ENCODE peak calls at places on chromosomes 7 and 10, in ten cellular contexts. One of them, this sample, is unnamed. For H3K4me1 and H3K27me3, the result is how much of the 10 kb centered on the place peaks cover.

GRCh38 chr7:100662377-100662776 is 6.1 kb upstream of the ACTL6B start:
- DNase-seq in sigmoid colon: no peak
- DNase-seq in suprapubic skin: no peak
- DNase-seq in CD8-positive, alpha-beta T cell: no peak
- DNase-seq in body of pancreas: peak
- DNase-seq in iPS DF 6.9: no peak
- DNase-seq in foreskin keratinocyte: no peak
- DNase-seq in GM23338: no peak
- DNase-seq in HCT116: no peak
- DNase-seq in tibial nerve: no peak
- DNase-seq in this sample: no peak

GRCh38 chr10:88270061-88270808 is 312.9 kb downstream of the RNLS start:
- DNase-seq in GM23338: no peak
- DNase-seq in CD8-positive, alpha-beta T cell: no peak
- DNase-seq in sigmoid colon: no peak
- DNase-seq in tibial nerve: no peak
- DNase-seq in foreskin keratinocyte: no peak
- DNase-seq in body of pancreas: no peak
- DNase-seq in suprapubic skin: no peak
- DNase-seq in HCT116: no peak
- DNase-seq in iPS DF 6.9: no peak
- DNase-seq in this sample: no peak

GRCh38 chr7:82442492-82443043 is 1.0 kb downstream of the CACNA2D1 start:
- DNase-seq in body of pancreas: no peak
- DNase-seq in sigmoid colon: peak
- DNase-seq in suprapubic skin: no peak
- DNase-seq in tibial nerve: no peak
- DNase-seq in foreskin keratinocyte: peak
- DNase-seq in CD8-positive, alpha-beta T cell: no peak
- DNase-seq in HCT116: no peak
- DNase-seq in iPS DF 6.9: no peak
- DNase-seq in GM23338: peak
- DNase-seq in this sample: no peak

GRCh38 chr10:27041196-27041595 is 59.1 kb downstream of the ANKRD26 start:
- DNase-seq in HCT116: no peak
- DNase-seq in suprapubic skin: no peak
- DNase-seq in tibial nerve: no peak
- DNase-seq in iPS DF 6.9: no peak
- DNase-seq in foreskin keratinocyte: no peak
- DNase-seq in sigmoid colon: no peak
- DNase-seq in CD8-positive, alpha-beta T cell: no peak
- DNase-seq in GM23338: no peak
- DNase-seq in body of pancreas: no peak
- DNase-seq in this sample: no peak

GRCh38 chr10:30984563-30985328 is 46.9 kb downstream of the ZNF438 start:
- DNase-seq in iPS DF 6.9: no peak
- DNase-seq in GM23338: no peak
- DNase-seq in suprapubic skin: no peak
- DNase-seq in body of pancreas: no peak
- DNase-seq in tibial nerve: no peak
- DNase-seq in HCT116: no peak
- DNase-seq in sigmoid colon: no peak
- DNase-seq in foreskin keratinocyte: peak
- DNase-seq in CD8-positive, alpha-beta T cell: no peak
- DNase-seq in this sample: no peak

GRCh38 chr7:111486472-111487142 is 75.7 kb downstream of the IMMP2L start:
- DNase-seq in body of pancreas: peak
- DNase-seq in iPS DF 6.9: peak
- DNase-seq in sigmoid colon: no peak
- DNase-seq in suprapubic skin: no peak
- DNase-seq in foreskin keratinocyte: peak
- DNase-seq in HCT116: peak
- DNase-seq in GM23338: peak
- DNase-seq in tibial nerve: no peak
- DNase-seq in CD8-positive, alpha-beta T cell: no peak
- DNase-seq in this sample: no peak

GRCh38 chr10:126097558-126098215 is 201.3 kb downstream of the FANK1 start:
- DNase-seq in CD8-positive, alpha-beta T cell: no peak
- DNase-seq in suprapubic skin: no peak
- DNase-seq in foreskin keratinocyte: no peak
- DNase-seq in tibial nerve: no peak
- DNase-seq in HCT116: no peak
- DNase-seq in sigmoid colon: no peak
- DNase-seq in body of pancreas: no peak
- DNase-seq in GM23338: peak
- DNase-seq in iPS DF 6.9: no peak
- DNase-seq in this sample: no peak

GRCh38 chr10:1253476-1254353 is 197.5 kb downstream of the WDR37 start:
- DNase-seq in foreskin keratinocyte: no peak
- DNase-seq in tibial nerve: no peak
- DNase-seq in body of pancreas: no peak
- DNase-seq in iPS DF 6.9: no peak
- DNase-seq in HCT116: no peak
- DNase-seq in suprapubic skin: no peak
- DNase-seq in CD8-positive, alpha-beta T cell: no peak
- DNase-seq in GM23338: no peak
- DNase-seq in sigmoid colon: no peak
- DNase-seq in this sample: no peak

GRCh38 chr10:14691359-14691758 is 83.3 kb downstream of the FAM107B start:
- DNase-seq in body of pancreas: no peak
- DNase-seq in suprapubic skin: no peak
- DNase-seq in foreskin keratinocyte: no peak
- DNase-seq in sigmoid colon: no peak
- DNase-seq in iPS DF 6.9: no peak
- DNase-seq in CD8-positive, alpha-beta T cell: no peak
- DNase-seq in tibial nerve: no peak
- DNase-seq in GM23338: no peak
- DNase-seq in HCT116: no peak
- DNase-seq in this sample: no peak

GRCh38 chr7:47647213-47647985 is 65.5 kb upstream of the TNS3 start:
- DNase-seq in GM23338: no peak
- DNase-seq in tibial nerve: no peak
- DNase-seq in sigmoid colon: no peak
- DNase-seq in iPS DF 6.9: no peak
- DNase-seq in body of pancreas: no peak
- DNase-seq in foreskin keratinocyte: no peak
- DNase-seq in HCT116: no peak
- DNase-seq in CD8-positive, alpha-beta T cell: peak
- DNase-seq in suprapubic skin: no peak
- DNase-seq in this sample: no peak

GRCh38 chr7:55550010-55550409 is 22.3 kb downstream of the VOPP1 start:
- DNase-seq in suprapubic skin: no peak
- DNase-seq in tibial nerve: no peak
- DNase-seq in HCT116: peak
- DNase-seq in foreskin keratinocyte: no peak
- DNase-seq in sigmoid colon: no peak
- DNase-seq in iPS DF 6.9: no peak
- DNase-seq in CD8-positive, alpha-beta T cell: no peak
- DNase-seq in body of pancreas: peak
- DNase-seq in GM23338: no peak
- DNase-seq in this sample: no peak

GRCh38 chr7:1200045-1200444 is 32.6 kb upstream of the UNCX start:
- DNase-seq in tibial nerve: no peak
- DNase-seq in GM23338: no peak
- DNase-seq in HCT116: no peak
- DNase-seq in CD8-positive, alpha-beta T cell: no peak
- DNase-seq in foreskin keratinocyte: no peak
- DNase-seq in body of pancreas: no peak
- DNase-seq in iPS DF 6.9: no peak
- DNase-seq in suprapubic skin: no peak
- DNase-seq in sigmoid colon: no peak
- DNase-seq in this sample: no peak

GRCh38 chr10:96984512-96985225 is 152.6 kb downstream of the LCOR start:
- DNase-seq in tibial nerve: no peak
- DNase-seq in iPS DF 6.9: no peak
- DNase-seq in suprapubic skin: no peak
- DNase-seq in body of pancreas: no peak
- DNase-seq in CD8-positive, alpha-beta T cell: no peak
- DNase-seq in sigmoid colon: no peak
- DNase-seq in HCT116: no peak
- DNase-seq in GM23338: peak
- DNase-seq in foreskin keratinocyte: no peak
- DNase-seq in this sample: no peak

GRCh38 chr10:127148933-127149220 is 47.5 kb downstream of the INSYN2A start:
- DNase-seq in body of pancreas: no peak
- DNase-seq in tibial nerve: no peak
- DNase-seq in HCT116: peak
- DNase-seq in foreskin keratinocyte: peak
- DNase-seq in sigmoid colon: no peak
- DNase-seq in GM23338: no peak
- DNase-seq in CD8-positive, alpha-beta T cell: no peak
- DNase-seq in iPS DF 6.9: no peak
- DNase-seq in suprapubic skin: no peak
- DNase-seq in this sample: no peak

GRCh38 chr10:103445767-103446567 is 6.2 kb downstream of the CALHM2 start:
- DNase-seq in foreskin keratinocyte: no peak
- DNase-seq in GM23338: no peak
- DNase-seq in sigmoid colon: peak
- DNase-seq in body of pancreas: peak
- DNase-seq in CD8-positive, alpha-beta T cell: no peak
- DNase-seq in iPS DF 6.9: no peak
- DNase-seq in HCT116: no peak
- DNase-seq in tibial nerve: peak
- DNase-seq in suprapubic skin: peak
- DNase-seq in this sample: peak

GRCh38 chr10:2782265-2782664 is 285.1 kb upstream of the PFKP start:
- DNase-seq in tibial nerve: no peak
- DNase-seq in sigmoid colon: no peak
- DNase-seq in CD8-positive, alpha-beta T cell: no peak
- DNase-seq in iPS DF 6.9: no peak
- DNase-seq in body of pancreas: no peak
- DNase-seq in foreskin keratinocyte: no peak
- DNase-seq in GM23338: no peak
- DNase-seq in suprapubic skin: no peak
- DNase-seq in HCT116: no peak
- DNase-seq in this sample: no peak

GRCh38 chr7:129993275-129993674 is 40.5 kb upstream of the UBE2H start:
- DNase-seq in body of pancreas: no peak
- DNase-seq in foreskin keratinocyte: no peak
- DNase-seq in tibial nerve: no peak
- DNase-seq in GM23338: no peak
- DNase-seq in HCT116: no peak
- DNase-seq in suprapubic skin: no peak
- DNase-seq in iPS DF 6.9: no peak
- DNase-seq in sigmoid colon: no peak
- DNase-seq in CD8-positive, alpha-beta T cell: no peak
- DNase-seq in this sample: no peak

GRCh38 chr7:108455524-108455832 is 758 bp downstream of the NRCAM start:
- DNase-seq in foreskin keratinocyte: no peak
- DNase-seq in CD8-positive, alpha-beta T cell: no peak
- DNase-seq in body of pancreas: no peak
- DNase-seq in tibial nerve: no peak
- DNase-seq in iPS DF 6.9: no peak
- DNase-seq in HCT116: no peak
- DNase-seq in sigmoid colon: no peak
- DNase-seq in GM23338: no peak
- DNase-seq in suprapubic skin: no peak
- DNase-seq in this sample: no peak

GRCh38 chr7:87215051-87215450 is 4.5 kb downstream of the TMEM243 start:
- DNase-seq in foreskin keratinocyte: no peak
- DNase-seq in suprapubic skin: no peak
- DNase-seq in HCT116: no peak
- DNase-seq in tibial nerve: no peak
- DNase-seq in sigmoid colon: no peak
- DNase-seq in CD8-positive, alpha-beta T cell: no peak
- DNase-seq in GM23338: no peak
- DNase-seq in body of pancreas: no peak
- DNase-seq in iPS DF 6.9: no peak
- DNase-seq in this sample: no peak

DNA sequence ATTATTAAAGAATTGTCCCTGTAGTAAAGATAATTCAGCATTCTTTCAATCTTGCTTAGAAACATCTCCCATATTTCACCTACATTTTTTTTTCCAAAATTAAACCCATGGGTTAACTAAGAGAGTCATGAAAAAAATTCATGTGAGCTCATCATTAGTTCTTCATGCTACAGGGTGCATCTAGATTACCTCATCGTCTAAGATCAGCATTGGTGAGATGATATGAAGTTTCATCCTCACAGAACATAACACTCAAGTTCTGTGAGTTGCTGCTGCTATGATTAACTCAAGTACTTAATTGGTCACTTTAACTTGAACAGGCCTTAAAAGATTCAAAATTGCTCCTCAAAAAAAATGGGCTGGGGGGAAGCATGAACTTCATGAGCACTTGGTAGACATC is 50.0 kb downstream of the RAB11FIP2 start:
- DNase-seq in sigmoid colon: no peak
- DNase-seq in iPS DF 6.9: no peak
- DNase-seq in body of pancreas: no peak
- DNase-seq in tibial nerve: no peak
- DNase-seq in GM23338: no peak
- DNase-seq in CD8-positive, alpha-beta T cell: no peak
- DNase-seq in suprapubic skin: no peak
- DNase-seq in HCT116: no peak
- DNase-seq in foreskin keratinocyte: no peak
- DNase-seq in this sample: no peak
- H3K4me1 ChIP-seq in sigmoid colon: under half
- H3K4me1 ChIP-seq in iPS DF 6.9: under half
- H3K4me1 ChIP-seq in body of pancreas: under half
- H3K4me1 ChIP-seq in tibial nerve: under half
- H3K4me1 ChIP-seq in GM23338: under half
- H3K4me1 ChIP-seq in CD8-positive, alpha-beta T cell: under half
- H3K4me1 ChIP-seq in suprapubic skin: under half
- H3K4me1 ChIP-seq in HCT116: under half
- H3K4me1 ChIP-seq in foreskin keratinocyte: under half
- H3K4me1 ChIP-seq in this sample: under half

GRCh38 chr7:124031919-124032318 is 948 bp downstream of the TMEM229A start:
- DNase-seq in CD8-positive, alpha-beta T cell: no peak
- DNase-seq in tibial nerve: no peak
- DNase-seq in sigmoid colon: no peak
- DNase-seq in GM23338: no peak
- DNase-seq in HCT116: no peak
- DNase-seq in suprapubic skin: no peak
- DNase-seq in body of pancreas: peak
- DNase-seq in foreskin keratinocyte: no peak
- DNase-seq in iPS DF 6.9: no peak
- DNase-seq in this sample: no peak
- H3K27me3 ChIP-seq in CD8-positive, alpha-beta T cell: under half
- H3K27me3 ChIP-seq in tibial nerve: under half
- H3K27me3 ChIP-seq in sigmoid colon: under half
- H3K27me3 ChIP-seq in GM23338: under half
- H3K27me3 ChIP-seq in HCT116: under half
- H3K27me3 ChIP-seq in suprapubic skin: half or more
- H3K27me3 ChIP-seq in body of pancreas: under half
- H3K27me3 ChIP-seq in foreskin keratinocyte: half or more
- H3K27me3 ChIP-seq in iPS DF 6.9: under half
- H3K27me3 ChIP-seq in this sample: under half

GRCh38 chr10:100043344-100043743 is 33.6 kb upstream of the DNMBP start:
- DNase-seq in sigmoid colon: no peak
- DNase-seq in GM23338: no peak
- DNase-seq in suprapubic skin: no peak
- DNase-seq in CD8-positive, alpha-beta T cell: no peak
- DNase-seq in iPS DF 6.9: no peak
- DNase-seq in body of pancreas: no peak
- DNase-seq in tibial nerve: no peak
- DNase-seq in foreskin keratinocyte: peak
- DNase-seq in HCT116: peak
- DNase-seq in this sample: no peak
- H3K27ac ChIP-seq in sigmoid colon: peak
- H3K27ac ChIP-seq in GM23338: no peak
- H3K27ac ChIP-seq in suprapubic skin: peak
- H3K27ac ChIP-seq in CD8-positive, alpha-beta T cell: no peak
- H3K27ac ChIP-seq in iPS DF 6.9: no peak
- H3K27ac ChIP-seq in body of pancreas: no peak
- H3K27ac ChIP-seq in tibial nerve: no peak
- H3K27ac ChIP-seq in foreskin keratinocyte: peak
- H3K27ac ChIP-seq in HCT116: peak
- H3K27ac ChIP-seq in this sample: peak

GRCh38 chr7:150971242-150972048 is 6.7 kb downstream of the KCNH2 start:
- DNase-seq in HCT116: no peak
- DNase-seq in tibial nerve: no peak
- DNase-seq in iPS DF 6.9: no peak
- DNase-seq in CD8-positive, alpha-beta T cell: no peak
- DNase-seq in sigmoid colon: no peak
- DNase-seq in foreskin keratinocyte: no peak
- DNase-seq in GM23338: no peak
- DNase-seq in body of pancreas: peak
- DNase-seq in suprapubic skin: no peak
- DNase-seq in this sample: no peak
- H3K4me1 ChIP-seq in HCT116: under half
- H3K4me1 ChIP-seq in tibial nerve: under half
- H3K4me1 ChIP-seq in iPS DF 6.9: under half
- H3K4me1 ChIP-seq in CD8-positive, alpha-beta T cell: under half
- H3K4me1 ChIP-seq in sigmoid colon: half or more
- H3K4me1 ChIP-seq in foreskin keratinocyte: under half
- H3K4me1 ChIP-seq in GM23338: under half
- H3K4me1 ChIP-seq in body of pancreas: under half
- H3K4me1 ChIP-seq in suprapubic skin: under half
- H3K4me1 ChIP-seq in this sample: under half

This sample was measured in lung.